ENCODE peak calls at places on chromosomes 2 and 18, in seven cellular contexts. F is T-helper 2 cell; G is central memory CD4-positive, alpha-beta T cell; R is amniotic stem cell; E is T-helper 9 cell; O is GOT3; A is stimulated activated CD4-positive, alpha-beta T cell treated with anti-CD3 and anti-CD28 coated beads, Interleukin-2, amount 100 ng/mL, for 48 hours. U is an unnamed sample.

GRCh38 chr2:102070058-102070642 is 72.4 kb upstream of the IL1R1 start:
- DNase-seq in F (no peak), G (no peak), R (no peak), E (no peak), O (no peak), A (no peak), U (peak)

GRCh38 chr2:142339261-142339660 is 208.4 kb upstream of the LRP1B start:
- DNase-seq in F (no peak), G (no peak), R (no peak), E (no peak), O (no peak), A (no peak), U (no peak)

GRCh38 chr2:181374741-181375675 is 82.2 kb upstream of the ITGA4 start:
- DNase-seq in F (no peak), G (no peak), R (no peak), E (no peak), O (no peak), A (no peak), U (no peak)

GRCh38 chr2:68831688-68832087 is 39.5 kb downstream of the BMP10 start:
- DNase-seq in F (no peak), G (no peak), R (no peak), E (no peak), O (no peak), A (no peak), U (peak)

GRCh38 chr2:149598014-149598395 is 10.4 kb upstream of the MMADHC start:
- DNase-seq in F (no peak), G (no peak), R (no peak), E (no peak), O (no peak), A (no peak), U (no peak)

GRCh38 chr2:241040811-241041334 is 42.5 kb downstream of the SNED1 start:
- DNase-seq in F (no peak), G (no peak), R (no peak), E (no peak), O (no peak), A (no peak), U (no peak)

GRCh38 chr2:74441111-74441689 is 537 bp downstream of the RTKN start:
- DNase-seq in F (no peak), G (no peak), R (no peak), E (no peak), O (no peak), A (no peak), U (no peak)

GRCh38 chr2:196224767-196225166 is 53.4 kb upstream of the STK17B start:
- DNase-seq in F (no peak), G (no peak), R (no peak), E (no peak), O (no peak), A (no peak), U (no peak)

GRCh38 chr18:26540041-26540628 is 8.2 kb downstream of the KCTD1 start:
- DNase-seq in F (no peak), G (no peak), R (no peak), E (no peak), O (no peak), A (no peak), U (no peak)

GRCh38 chr2:71609441-71609840 is 156.1 kb downstream of the DYSF start:
- DNase-seq in F (no peak), G (no peak), R (no peak), E (no peak), O (no peak), A (no peak), U (no peak)

GRCh38 chr18:37280701-37281100 is 284.9 kb downstream of the CELF4 start:
- DNase-seq in F (no peak), G (no peak), R (no peak), E (no peak), O (no peak), A (no peak), U (no peak)

GRCh38 chr2:44056947-44057346 is 61.2 kb upstream of the LRPPRC start:
- DNase-seq in F (no peak), G (no peak), R (no peak), E (no peak), O (no peak), A (no peak), U (no peak)

GRCh38 chr2:47189635-47190034 is 34.5 kb upstream of the STPG4 start:
- DNase-seq in F (no peak), G (no peak), R (peak), E (no peak), O (no peak), A (no peak), U (no peak)

GRCh38 chr18:56269958-56270357 is 368.4 kb downstream of the TXNL1 start:
- DNase-seq in F (no peak), G (no peak), R (no peak), E (no peak), O (no peak), A (no peak), U (no peak)

GRCh38 chr2:197647961-197648690 is 27.3 kb downstream of the RFTN2 start:
- DNase-seq in F (no peak), G (no peak), R (no peak), E (no peak), O (no peak), A (no peak), U (no peak)

GRCh38 chr2:63054812-63055509 is 4.3 kb downstream of the OTX1 start:
- DNase-seq in F (no peak), G (no peak), R (no peak), E (no peak), O (no peak), A (no peak), U (no peak)

GRCh38 chr2:11373096-11373495 is 28.7 kb upstream of the ROCK2 start:
- DNase-seq in F (no peak), G (no peak), R (no peak), E (no peak), O (no peak), A (no peak), U (no peak)

GRCh38 chr2:196481323-196481695 is 158.2 kb upstream of the CCDC150 start:
- DNase-seq in F (no peak), G (no peak), R (peak), E (no peak), O (no peak), A (no peak), U (no peak)

GRCh38 chr2:217106650-217107014 is 246.8 kb upstream of the TNP1 start:
- DNase-seq in F (no peak), G (no peak), R (no peak), E (no peak), O (no peak), A (no peak), U (peak)

GRCh38 chr2:240453461-240454030 is 18.1 kb downstream of the GPC1 start:
- DNase-seq in F (no peak), G (no peak), R (no peak), E (no peak), O (no peak), A (no peak), U (no peak)

GRCh38 chr2:12727641-12728040 is 10.9 kb downstream of the TRIB2 start:
- DNase-seq in F (no peak), G (no peak), R (no peak), E (peak), O (no peak), A (no peak), U (no peak)

GRCh38 chr2:10042301-10043161 is 819 bp upstream of the KLF11 start:
- DNase-seq in F (no peak), G (peak), R (no peak), E (peak), O (no peak), A (no peak), U (peak)

GRCh38 chr2:239674981-239675855 is 274.4 kb upstream of the HDAC4 start:
- DNase-seq in F (no peak), G (no peak), R (no peak), E (no peak), O (no peak), A (no peak), U (no peak)

GRCh38 chr2:199811360-199811759 is 39.6 kb downstream of the FTCDNL1 start:
- DNase-seq in F (no peak), G (no peak), R (no peak), E (no peak), O (no peak), A (no peak), U (no peak)

GRCh38 chr2:130152816-130153595 is 8.1 kb upstream of the CCDC74B start:
- DNase-seq in F (no peak), G (no peak), R (no peak), E (no peak), O (no peak), A (no peak), U (no peak)

GRCh38 chr2:7073901-7074300 is 156.7 kb downstream of the RNF144A start:
- DNase-seq in F (no peak), G (no peak), R (no peak), E (no peak), O (no peak), A (no peak), U (no peak)

GRCh38 chr2:37892436-37893114 is 32.5 kb upstream of the RMDN2 start:
- DNase-seq in F (no peak), G (peak), R (no peak), E (no peak), O (no peak), A (no peak), U (no peak)

GRCh38 chr2:31097962-31098361 is 40.3 kb downstream of the GALNT14 start:
- DNase-seq in F (no peak), G (no peak), R (no peak), E (no peak), O (no peak), A (no peak), U (no peak)

GRCh38 chr18:58235001-58235436 is 191.0 kb downstream of the NEDD4L start:
- DNase-seq in F (no peak), G (no peak), R (no peak), E (no peak), O (no peak), A (no peak), U (no peak)

GRCh38 chr2:109722026-109722425 is 72.1 kb upstream of the RGPD5 start:
- DNase-seq in F (no peak), G (no peak), R (no peak), E (no peak), O (no peak), A (no peak), U (no peak)

GRCh38 chr2:144849612-144850011 is 329.7 kb upstream of the ZEB2 start:
- DNase-seq in F (no peak), G (no peak), R (no peak), E (no peak), O (no peak), A (no peak), U (no peak)

U was measured in H54.